ENCODE peak calls at places on chromosomes 6 and 20, in five cellular contexts. G is PC-3, Y is left ventricle myocardium inferior, J is left lung, Q is cardiac muscle cell. X is an unnamed sample.

GRCh38 chr6:132650413-132650812 is 8.6 kb downstream of the TAAR1 start:
- DNase-seq in G (no peak), Y (no peak), J (no peak), Q (no peak), X (no peak)

GRCh38 chr6:136333824-136334464 is 44.3 kb upstream of the BCLAF1 start:
- DNase-seq in G (no peak), Y (no peak), J (no peak), Q (no peak), X (no peak)

GRCh38 chr6:56958481-56958880 is 3.6 kb downstream of the BEND6 start:
- DNase-seq in G (no peak), Y (no peak), J (no peak), Q (no peak), X (no peak)

GRCh38 chr20:23497458-23498026 is 6.6 kb downstream of the CST8 start:
- DNase-seq in G (no peak), Y (no peak), J (no peak), Q (no peak), X (no peak)

GRCh38 chr20:57437672-57438330 is 46.6 kb downstream of the RBM38 start:
- DNase-seq in G (no peak), Y (no peak), J (no peak), Q (no peak), X (no peak)

GRCh38 chr20:11917663-11918062 is at the start of gene BTBD3:
- DNase-seq in G (no peak), Y (peak), J (peak), Q (peak), X (no peak)

GRCh38 chr6:114140416-114140815 is 169.5 kb upstream of the HDAC2 start:
- DNase-seq in G (peak), Y (no peak), J (no peak), Q (no peak), X (no peak)

GRCh38 chr6:3765415-3765814 is 13.9 kb upstream of the PXDC1 start:
- DNase-seq in G (no peak), Y (no peak), J (no peak), Q (no peak), X (no peak)

GRCh38 chr6:61977116-61977515 is 308.9 kb downstream of the KHDRBS2 start:
- DNase-seq in G (no peak), Y (no peak), J (no peak), Q (no peak), X (no peak)

GRCh38 chr6:112331306-112331705 is 15.8 kb upstream of the RFPL4B start:
- DNase-seq in G (no peak), Y (no peak), J (no peak), Q (no peak), X (no peak)

GRCh38 chr6:107585815-107586435 is 96.0 kb downstream of the SOBP start:
- DNase-seq in G (no peak), Y (no peak), J (no peak), Q (peak), X (no peak)

GRCh38 chr6:113120214-113120576 is 737.0 kb upstream of the MARCKS start:
- DNase-seq in G (peak), Y (no peak), J (no peak), Q (no peak), X (no peak)

GRCh38 chr20:23350855-23351838 is 556 bp downstream of the NXT1 start:
- DNase-seq in G (peak), Y (peak), J (peak), Q (peak), X (peak)

GRCh38 chr6:3322366-3322890 is 63.7 kb downstream of the PSMG4 start:
- DNase-seq in G (no peak), Y (no peak), J (no peak), Q (no peak), X (no peak)

GRCh38 chr20:64053841-64054661 is 4.6 kb upstream of the SOX18 start:
- DNase-seq in G (peak), Y (peak), J (no peak), Q (peak), X (no peak)

GRCh38 chr20:17641993-17642392 is 40.0 kb downstream of the RRBP1 start:
- DNase-seq in G (no peak), Y (peak), J (no peak), Q (no peak), X (no peak)

GRCh38 chr6:7828123-7828522 is 82.5 kb downstream of the TXNDC5 start:
- DNase-seq in G (no peak), Y (no peak), J (no peak), Q (no peak), X (no peak)

DNA sequence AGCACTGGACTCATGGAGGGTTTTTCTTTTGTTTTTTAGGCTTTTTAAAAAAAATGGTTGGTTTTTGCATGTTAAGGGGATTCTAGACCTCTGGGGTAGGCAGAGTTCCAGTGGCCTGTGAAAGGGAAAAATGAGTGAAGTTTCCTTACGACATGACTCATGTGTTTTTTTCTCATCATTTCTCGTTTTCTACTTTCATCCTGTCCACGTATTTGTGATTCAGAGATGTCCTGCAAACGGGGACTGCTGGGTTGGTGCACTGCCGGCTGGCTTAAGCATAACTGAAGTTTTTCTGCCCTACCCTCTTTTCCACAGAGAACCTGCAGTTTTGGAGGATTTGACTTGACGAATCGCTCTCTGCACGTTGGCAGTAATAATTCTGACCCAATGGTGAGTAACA is 182.3 kb downstream of the SASH1 start:
- DNase-seq in G (peak), Y (no peak), J (no peak), Q (no peak), X (no peak)
- H3K4me3 ChIP-seq in G (peak), Y (peak), J (no peak), Q (no peak), X (no peak)

DNA sequence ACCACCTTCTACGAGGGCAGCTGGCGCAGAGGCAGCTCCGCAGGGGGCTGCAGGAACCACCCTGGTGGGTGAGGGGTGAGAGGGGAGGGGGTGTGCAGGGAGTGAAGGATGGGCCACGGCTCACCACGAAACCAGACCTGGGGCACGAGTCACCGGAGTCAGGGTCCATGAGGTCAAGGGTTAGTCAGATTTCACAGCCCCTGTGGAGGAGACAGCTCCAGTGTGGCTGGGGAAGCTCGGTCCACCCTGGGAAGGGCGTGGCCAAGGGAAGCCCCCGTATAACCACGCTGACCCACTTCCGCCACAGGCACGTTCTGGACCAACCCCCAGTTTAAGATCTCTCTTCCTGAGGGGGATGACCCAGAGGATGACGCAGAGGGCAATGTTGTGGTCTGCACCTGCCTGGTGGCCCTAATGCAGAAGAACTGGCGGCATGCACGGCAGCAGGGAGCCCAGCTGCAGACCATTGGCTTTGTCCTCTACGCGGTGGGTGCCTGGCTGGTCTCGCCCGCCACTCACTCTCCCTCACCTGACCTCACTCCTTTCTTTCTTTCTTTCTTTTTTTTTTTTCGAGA is 18.4 kb downstream of the CAPN11 start:
- DNase-seq in G (no peak), Y (no peak), J (no peak), Q (no peak), X (peak)
- H3K4me3 ChIP-seq in G (no peak), Y (no peak), J (no peak), Q (no peak), X (peak)

DNA sequence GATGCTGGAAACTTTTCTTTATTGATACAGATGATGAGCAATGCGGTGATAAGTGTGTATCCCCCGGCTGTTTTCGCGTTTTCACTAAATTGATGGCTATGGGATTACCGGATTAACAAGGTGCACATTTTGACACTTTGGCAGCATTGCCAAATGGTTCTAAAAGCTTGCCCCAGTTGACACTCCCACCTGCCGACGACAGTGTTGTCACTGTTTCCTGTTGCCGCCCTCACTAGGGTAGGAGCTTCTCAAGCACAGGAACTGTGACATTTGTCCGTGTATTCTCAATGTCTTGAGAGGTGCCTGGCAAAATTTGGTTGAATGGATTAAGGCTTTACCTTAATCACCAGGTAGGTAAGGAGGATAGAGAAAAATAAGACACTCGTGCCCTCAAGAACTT is 9.8 kb upstream of the MAPK13 start:
- DNase-seq in G (no peak), Y (no peak), J (no peak), Q (no peak), X (peak)
- H3K4me3 ChIP-seq in G (peak), Y (peak), J (no peak), Q (no peak), X (peak)

GRCh38 chr6:157198425-157199279 is 124.7 kb downstream of the TMEM242 start:
- DNase-seq in G (peak), Y (peak), J (peak), Q (no peak), X (no peak)
- H3K4me3 ChIP-seq in G (no peak), Y (peak), J (no peak), Q (no peak), X (no peak)

GRCh38 chr20:49677777-49678758 is 35.6 kb downstream of the B4GALT5 start:
- DNase-seq in G (peak), Y (no peak), J (no peak), Q (no peak), X (no peak)
- H3K4me3 ChIP-seq in G (no peak), Y (no peak), J (no peak), Q (no peak), X (no peak)

DNA sequence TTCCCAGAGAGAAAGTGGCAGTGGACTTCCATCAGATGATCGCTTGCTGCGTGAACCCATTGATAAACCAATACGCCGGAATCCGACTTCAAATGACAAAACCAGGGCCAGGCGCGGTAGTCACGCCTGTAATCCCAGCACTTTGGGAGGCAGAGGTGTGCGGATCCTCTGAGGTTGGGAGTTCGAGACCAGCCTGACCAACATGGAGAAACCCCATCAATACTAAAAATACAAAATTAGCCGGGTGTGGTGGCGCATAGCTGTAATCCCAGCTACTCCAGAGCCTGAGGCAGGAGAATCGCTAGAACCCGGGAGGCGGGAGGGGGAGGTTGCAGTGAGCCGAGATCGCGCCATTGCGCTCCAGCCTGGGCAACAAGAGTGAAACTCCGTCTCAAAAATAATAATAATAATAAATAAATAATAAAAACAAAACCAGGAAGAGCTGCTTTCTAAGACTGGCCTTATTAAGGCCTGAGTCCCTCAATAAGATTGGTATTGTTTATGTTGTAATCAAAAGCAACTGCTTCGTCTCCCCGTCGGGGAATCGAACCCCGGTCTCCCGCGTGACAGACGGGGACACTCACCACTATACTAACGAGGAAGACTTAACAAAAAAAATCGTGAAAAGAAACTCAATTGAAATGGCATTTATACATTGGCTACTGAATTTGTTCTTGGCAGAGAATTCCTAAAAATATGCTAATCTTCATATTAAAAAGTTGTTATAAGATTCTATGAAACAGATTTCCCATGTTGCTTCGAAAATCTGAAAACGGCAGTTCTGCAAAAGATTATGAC is 110.2 kb upstream of the ZNF184 start:
- DNase-seq in G (peak), Y (no peak), J (no peak), Q (peak), X (no peak)
- H3K4me3 ChIP-seq in G (peak), Y (no peak), J (no peak), Q (peak), X (no peak)

GRCh38 chr20:36604952-36605308 is 649 bp upstream of the RAB5IF start:
- DNase-seq in G (no peak), Y (peak), J (peak), Q (no peak), X (peak)
- H3K4me3 ChIP-seq in G (peak), Y (peak), J (peak), Q (no peak), X (peak)

DNA sequence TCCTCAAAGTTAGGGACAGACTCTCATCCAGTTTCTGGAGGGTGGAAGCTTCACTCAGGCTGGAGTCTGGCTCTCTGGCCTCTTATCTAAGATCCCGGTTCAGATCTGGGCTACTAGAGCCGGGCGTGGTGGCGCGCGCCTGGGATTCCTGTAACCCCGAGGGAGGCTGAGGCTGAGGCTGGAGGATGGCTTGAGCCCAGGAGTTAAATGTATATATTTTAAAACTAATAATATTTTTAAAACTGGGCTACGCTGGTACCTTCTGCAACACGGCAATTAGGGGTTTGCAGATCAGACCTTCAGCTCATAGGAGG is 710 bp upstream of the ZNF343 start:
- DNase-seq in G (no peak), Y (no peak), J (no peak), Q (no peak), X (no peak)
- H3K4me3 ChIP-seq in G (peak), Y (peak), J (peak), Q (peak), X (peak)

X was measured in CD8-positive, alpha-beta T cell.